ENCODE peak calls at places on chromosomes 2 and 18, in ten cellular contexts. J, C, H, L, I, W, F, U, A and E are unnamed samples.

GRCh38 chr2:235460548-235461047 is 33.2 kb upstream of the AGAP1 start:
- DNase-seq in I (no peak), F (no peak), U (no peak), H (no peak), C (no peak), L (no peak), A (no peak), J (no peak), W (no peak), E (peak; percentile 32)

GRCh38 chr2:128970332-128971116 is 651.9 kb upstream of the HS6ST1 start:
- DNase-seq in L (no peak), A (no peak), U (no peak), H (no peak), F (no peak), W (no peak), J (no peak), I (no peak), C (no peak), E (no peak)

GRCh38 chr2:218873359-218874194 is 7.1 kb upstream of the WNT10A start:
- DNase-seq in C (no peak), A (no peak), L (no peak), F (peak; percentile 48), I (no peak), U (no peak), H (no peak), J (no peak), W (no peak), E (no peak)

GRCh38 chr2:36380624-36381481 is 25.3 kb downstream of the CRIM1 start:
- DNase-seq in I (peak; percentile 87), A (peak; percentile 22), W (peak; percentile 29), C (no peak), F (no peak), U (peak; percentile 89), L (no peak), H (no peak), J (no peak), E (peak; percentile 82)

GRCh38 chr2:112674229-112674628 is 28.5 kb downstream of the SLC20A1 start:
- DNase-seq in L (no peak), U (no peak), I (peak; percentile 94), J (peak; percentile 22), H (no peak), A (no peak), W (no peak), F (no peak), C (peak; percentile 54), E (peak; percentile 24)

GRCh38 chr2:48617618-48618017 is at the start of gene GTF2A1L:
- DNase-seq in H (no peak), U (peak; percentile 4), I (no peak), W (no peak), C (no peak), L (no peak), J (no peak), F (no peak), A (no peak), E (no peak)

GRCh38 chr18:21682276-21683051 is 22.1 kb downstream of the ABHD3 start:
- DNase-seq in F (no peak), I (peak; percentile 81), A (peak; percentile 51), W (peak; percentile 80), H (no peak), L (no peak), C (no peak), J (no peak), U (no peak), E (peak; percentile 97)

GRCh38 chr2:181656450-181657261 is at the start of gene CERKL:
- DNase-seq in F (peak; percentile 60), U (peak; percentile 59), L (no peak), A (peak; percentile 77), I (peak; percentile 15), C (peak; percentile 68), W (peak; percentile 6), H (peak; percentile 47), J (no peak), E (peak; percentile 2)

GRCh38 chr2:73985318-73986084 is 791 bp downstream of the TET3 start:
- DNase-seq in C (peak; percentile 34), U (peak; percentile 42), A (peak; percentile 80), I (peak; percentile 38), W (no peak), F (peak; percentile 63), H (peak; percentile 53), J (no peak), L (no peak), E (no peak)

GRCh38 chr18:2337552-2338141 is 233.7 kb downstream of the METTL4 start:
- DNase-seq in I (peak; percentile 18), C (peak; percentile 42), J (no peak), F (no peak), W (peak; percentile 20), H (peak; percentile 9), L (no peak), A (peak; percentile 37), U (peak; percentile 26), E (peak; percentile 31)

GRCh38 chr2:88919087-88919738 is 227.7 kb downstream of the RPIA start:
- DNase-seq in J (no peak), U (peak; percentile 32), I (peak; percentile 37), F (no peak), C (no peak), W (peak; percentile 28), A (peak; percentile 0), L (no peak), H (no peak), E (peak; percentile 29)

GRCh38 chr2:47893771-47894170 is 12.5 kb downstream of the FBXO11 start:
- DNase-seq in F (no peak), C (no peak), I (no peak), H (no peak), A (no peak), U (no peak), W (no peak), J (no peak), L (no peak), E (no peak)

GRCh38 chr2:70771446-70771845 is 3.4 kb upstream of the ADD2 start:
- DNase-seq in W (no peak), H (no peak), J (no peak), I (no peak), U (no peak), F (no peak), C (no peak), A (peak; percentile 34), L (no peak), E (no peak)

GRCh38 chr2:73033142-73033765 is 38.3 kb downstream of the SFXN5 start:
- DNase-seq in W (no peak), H (no peak), F (no peak), I (no peak), A (no peak), C (no peak), U (no peak), J (no peak), L (no peak), E (no peak)

GRCh38 chr2:68747918-68748317 is 13.3 kb downstream of the ARHGAP25 start:
- DNase-seq in W (no peak), I (no peak), J (no peak), F (no peak), A (no peak), H (no peak), C (no peak), L (no peak), U (no peak), E (no peak)

GRCh38 chr2:192675640-192676039 is 480.9 kb upstream of the TMEFF2 start:
- DNase-seq in H (no peak), W (no peak), A (no peak), F (no peak), J (no peak), C (no peak), I (no peak), L (no peak), U (no peak), E (no peak)

GRCh38 chr2:41926614-41927580 is 120.9 kb upstream of the PKDCC start:
- DNase-seq in U (no peak), H (no peak), J (no peak), A (no peak), L (no peak), F (no peak), W (peak; percentile 33), C (no peak), I (peak; percentile 55), E (peak; percentile 95)

GRCh38 chr2:187711122-187711521 is 156.9 kb upstream of the TFPI start:
- DNase-seq in F (no peak), U (no peak), W (no peak), L (no peak), A (no peak), H (no peak), C (no peak), I (no peak), J (no peak), E (no peak)

GRCh38 chr2:64565358-64565757 is 41.2 kb downstream of the AFTPH start:
- DNase-seq in C (no peak), H (no peak), I (no peak), J (no peak), L (no peak), W (no peak), F (no peak), U (no peak), A (no peak), E (no peak)

GRCh38 chr2:237687666-237688065 is 60.3 kb downstream of the LRRFIP1 start:
- DNase-seq in C (peak; percentile 67), H (peak; percentile 49), W (peak; percentile 100), F (no peak), L (no peak), I (peak; percentile 97), A (peak; percentile 82), U (peak; percentile 97), J (no peak), E (peak; percentile 99)

GRCh38 chr2:172012688-172013358 is 13.1 kb downstream of the METAP1D start:
- DNase-seq in F (no peak), J (no peak), A (no peak), H (no peak), U (no peak), I (no peak), C (no peak), L (no peak), W (peak; percentile 25), E (no peak)

GRCh38 chr2:240931319-240931949 is 25.3 kb downstream of the CROCC2 start:
- DNase-seq in C (peak; percentile 15), A (no peak), I (no peak), H (no peak), W (no peak), J (no peak), F (no peak), L (no peak), U (no peak), E (no peak)

GRCh38 chr2:51829477-51829876 is 797.5 kb upstream of the NRXN1 start:
- DNase-seq in C (no peak), J (no peak), U (no peak), I (no peak), A (no peak), W (no peak), F (no peak), H (no peak), L (no peak), E (no peak)

GRCh38 chr2:120531365-120531764 is 185.4 kb downstream of the INHBB start:
- DNase-seq in L (no peak), U (no peak), A (no peak), C (no peak), J (no peak), H (no peak), I (peak; percentile 54), F (no peak), W (no peak), E (no peak)

GRCh38 chr2:117835990-117836760 is 21.7 kb downstream of the DDX18 start:
- DNase-seq in F (peak; percentile 83), L (peak; percentile 42), I (peak; percentile 90), W (peak; percentile 83), C (peak; percentile 76), J (peak; percentile 62), H (peak; percentile 69), A (peak; percentile 85), U (peak; percentile 75), E (peak; percentile 78)

GRCh38 chr2:12317853-12318426 is 398.8 kb upstream of the TRIB2 start:
- DNase-seq in J (no peak), U (peak; percentile 90), C (no peak), L (no peak), F (no peak), I (peak; percentile 89), A (no peak), W (peak; percentile 90), H (no peak), E (peak; percentile 97)

GRCh38 chr18:70523798-70524182 is 234.9 kb downstream of the SOCS6 start:
- DNase-seq in I (no peak), H (no peak), C (no peak), L (no peak), J (no peak), W (no peak), F (no peak), A (no peak), U (no peak), E (no peak)

GRCh38 chr2:101328474-101329007 is 20.0 kb upstream of the RNF149 start:
- DNase-seq in I (peak; percentile 47), W (peak; percentile 30), L (no peak), F (no peak), C (no peak), H (no peak), J (no peak), A (no peak), U (peak; percentile 34), E (no peak)